ENCODE peak calls at places on chromosomes 13 and 19, in nine cellular contexts. Y is CD8-positive, alpha-beta memory T cell; N is psoas muscle; U is fibroblast of lung; A is right lobe of liver; M is small intestine; G is GM23248; B is IMR-90; Z is PC-9. C is an unnamed sample.

GRCh38 chr13:87820221-87820620 is 149.1 kb downstream of the SLITRK5 start:
- DNase-seq in Y (no peak), N (no peak), U (peak; percentile 88), A (no peak), M (no peak), G (no peak), B (no peak), Z (no peak), C (no peak)

GRCh38 chr13:19791953-19792537 is 9.3 kb upstream of the PSPC1 start:
- DNase-seq in Y (no peak), N (no peak), U (no peak), A (no peak), M (no peak), G (no peak), B (no peak), Z (no peak), C (no peak)

GRCh38 chr13:42498521-42498920 is 75.4 kb upstream of the TNFSF11 start:
- DNase-seq in Y (no peak), N (no peak), U (no peak), A (no peak), M (no peak), G (no peak), B (no peak), Z (no peak), C (no peak)

GRCh38 chr19:58261600-58261967 is 17.2 kb upstream of the ZNF8 start:
- DNase-seq in Y (no peak), N (no peak), U (peak; percentile 12), A (no peak), M (no peak), G (peak; percentile 12), B (no peak), Z (no peak), C (no peak)

GRCh38 chr13:74246398-74246975 is 112.3 kb upstream of the KLF12 start:
- DNase-seq in Y (no peak), N (no peak), U (peak; percentile 30), A (no peak), M (no peak), G (peak; percentile 61), B (peak; percentile 43), Z (no peak), C (no peak)

GRCh38 chr19:3721131-3721899 is 13.1 kb downstream of the TJP3 start:
- DNase-seq in Y (peak; percentile 79), N (peak; percentile 85), U (peak; percentile 75), A (peak; percentile 77), M (peak; percentile 97), G (peak; percentile 87), B (peak; percentile 75), Z (peak; percentile 96), C (no peak)

GRCh38 chr13:83880275-83881027 is 1.8 kb downstream of the SLITRK1 start:
- DNase-seq in Y (no peak), N (no peak), U (no peak), A (no peak), M (no peak), G (no peak), B (no peak), Z (no peak), C (no peak)

GRCh38 chr19:4800591-4801081 is 9.1 kb downstream of the FEM1A start:
- DNase-seq in Y (no peak), N (peak; percentile 96), U (no peak), A (peak; percentile 37), M (no peak), G (no peak), B (no peak), Z (peak; percentile 89), C (no peak)

GRCh38 chr19:44990459-44990858 is 10.8 kb upstream of the RELB start:
- DNase-seq in Y (no peak), N (no peak), U (no peak), A (no peak), M (no peak), G (no peak), B (no peak), Z (no peak), C (no peak)

GRCh38 chr13:78712866-78713265 is 53.9 kb upstream of the OBI1 start:
- DNase-seq in Y (no peak), N (no peak), U (no peak), A (no peak), M (no peak), G (no peak), B (no peak), Z (no peak), C (no peak)

GRCh38 chr19:18239303-18239702 is 13.1 kb upstream of the PDE4C start:
- DNase-seq in Y (no peak), N (no peak), U (no peak), A (no peak), M (no peak), G (peak; percentile 56), B (no peak), Z (no peak), C (no peak)

GRCh38 chr13:112444416-112445399 is 68.6 kb downstream of the SPACA7 start:
- DNase-seq in Y (no peak), N (peak; percentile 29), U (no peak), A (no peak), M (no peak), G (no peak), B (no peak), Z (no peak), C (no peak)

GRCh38 chr19:13849991-13850909 is 26.7 kb upstream of the NANOS3 start:
- DNase-seq in Y (peak; percentile 58), N (peak; percentile 93), U (peak; percentile 78), A (peak; percentile 87), M (peak; percentile 73), G (peak; percentile 89), B (peak; percentile 71), Z (peak; percentile 87), C (no peak)

GRCh38 chr19:47541507-47541906 is 26.6 kb upstream of the NAPA start:
- DNase-seq in Y (peak; percentile 27), N (no peak), U (no peak), A (no peak), M (peak; percentile 16), G (no peak), B (no peak), Z (no peak), C (no peak)

GRCh38 chr13:98060282-98060681 is 82.6 kb upstream of the FARP1 start:
- DNase-seq in Y (no peak), N (no peak), U (no peak), A (no peak), M (no peak), G (no peak), B (no peak), Z (no peak), C (no peak)

GRCh38 chr19:5263615-5264014 is 77.0 kb downstream of the PTPRS start:
- DNase-seq in Y (no peak), N (peak; percentile 32), U (no peak), A (no peak), M (no peak), G (no peak), B (no peak), Z (no peak), C (no peak)

GRCh38 chr13:35695411-35695810 is 218.9 kb upstream of the MAB21L1 start:
- DNase-seq in Y (no peak), N (no peak), U (peak; percentile 23), A (no peak), M (no peak), G (no peak), B (no peak), Z (no peak), C (no peak)

GRCh38 chr13:114107686-114108081 is 24.7 kb downstream of the RASA3 start:
- DNase-seq in Y (no peak), N (peak; percentile 87), U (peak; percentile 92), A (peak; percentile 9), M (no peak), G (peak; percentile 86), B (peak; percentile 91), Z (no peak), C (no peak)
- H3K4me1 ChIP-seq in Y (peaks cover 87% of the 10 kb centered on the region), N (peaks cover 64% of the 10 kb centered on the region), U (peaks cover 60% of the 10 kb centered on the region), A (no peaks in the 10 kb centered on the region), M (no peaks in the 10 kb centered on the region), G (peaks cover 25% of the 10 kb centered on the region), B (peaks cover 56% of the 10 kb centered on the region), Z (no peaks in the 10 kb centered on the region), C (no peaks in the 10 kb centered on the region)

GRCh38 chr19:56667311-56667870 is 4.2 kb downstream of the ZNF835 start:
- DNase-seq in Y (no peak), N (no peak), U (no peak), A (no peak), M (no peak), G (no peak), B (no peak), Z (no peak), C (no peak)

GRCh38 chr19:56668676-56669075 is 2.9 kb downstream of the ZNF835 start:
- DNase-seq in Y (no peak), N (no peak), U (no peak), A (no peak), M (no peak), G (no peak), B (no peak), Z (no peak), C (no peak)

GRCh38 chr19:56670401-56670960 is 1.1 kb downstream of the ZNF835 start:
- DNase-seq in Y (no peak), N (no peak), U (no peak), A (no peak), M (no peak), G (no peak), B (no peak), Z (no peak), C (no peak)

GRCh38 chr19:56670961-56671612 is 470 bp downstream of the ZNF835 start:
- DNase-seq in Y (no peak), N (no peak), U (no peak), A (no peak), M (no peak), G (no peak), B (no peak), Z (no peak), C (no peak)

GRCh38 chr19:56671613-56671994 is at the start of gene ZNF835:
- DNase-seq in Y (peak; percentile 58), N (peak; percentile 95), U (peak; percentile 70), A (peak; percentile 86), M (peak; percentile 24), G (peak; percentile 50), B (no peak), Z (no peak), C (no peak)
- H3K4me1 ChIP-seq in Y (peaks cover 5% of the 10 kb centered on the region), N (no peaks in the 10 kb centered on the region), U (no peaks in the 10 kb centered on the region), A (no peaks in the 10 kb centered on the region), M (no peaks in the 10 kb centered on the region), G (no peaks in the 10 kb centered on the region), B (no peaks in the 10 kb centered on the region), Z (no peaks in the 10 kb centered on the region), C (no peaks in the 10 kb centered on the region)

GRCh38 chr13:44305216-44305615 is 68.4 kb upstream of the SERP2 start:
- DNase-seq in Y (no peak), N (no peak), U (no peak), A (no peak), M (no peak), G (no peak), B (no peak), Z (no peak), C (no peak)
- H3K4me1 ChIP-seq in Y (peaks cover 13% of the 10 kb centered on the region), N (peaks cover 55% of the 10 kb centered on the region), U (peaks cover 33% of the 10 kb centered on the region), A (peaks cover 19% of the 10 kb centered on the region), M (peaks cover 14% of the 10 kb centered on the region), G (peaks cover 19% of the 10 kb centered on the region), B (peaks cover 20% of the 10 kb centered on the region), Z (peaks cover 77% of the 10 kb centered on the region), C (peaks cover 60% of the 10 kb centered on the region)

GRCh38 chr13:39407138-39407537 is 195.9 kb downstream of the LHFPL6 start:
- DNase-seq in Y (no peak), N (no peak), U (no peak), A (no peak), M (no peak), G (no peak), B (no peak), Z (no peak), C (no peak)
- H3K4me1 ChIP-seq in Y (no peaks in the 10 kb centered on the region), N (no peaks in the 10 kb centered on the region), U (peaks cover 2% of the 10 kb centered on the region), A (no peaks in the 10 kb centered on the region), M (no peaks in the 10 kb centered on the region), G (peaks cover 20% of the 10 kb centered on the region), B (peaks cover 4% of the 10 kb centered on the region), Z (no peaks in the 10 kb centered on the region), C (no peaks in the 10 kb centered on the region)